ENCODE peak calls at places on chromosome 9, in four cellular contexts. U is HepG2, V is K562, W is GM12878. R is an unnamed sample.

GRCh38 chr9:69121155-69122085 is 52.7 kb upstream of the TJP2 start:
- DNase-seq in V (no peak), U (peak), W (no peak), R (peak)

GRCh38 chr9:106075991-106076390 is 381.6 kb downstream of the TMEM38B start:
- DNase-seq in W (no peak), V (no peak), U (no peak), R (no peak)

GRCh38 chr9:134742822-134743221 is 101.2 kb downstream of the COL5A1 start:
- DNase-seq in W (no peak), U (no peak), V (no peak), R (no peak)

GRCh38 chr9:3788211-3788610 is 262.4 kb upstream of the RFX3 start:
- DNase-seq in W (no peak), U (no peak), V (no peak), R (no peak)

GRCh38 chr9:27817747-27818146 is 244.5 kb upstream of the C9orf72 start:
- DNase-seq in W (no peak), V (no peak), U (no peak), R (no peak)

GRCh38 chr9:118459832-118460425 is 755.7 kb downstream of the TLR4 start:
- DNase-seq in U (no peak), V (no peak), W (no peak), R (no peak)

GRCh38 chr9:69104830-69105527 is 69.1 kb upstream of the TJP2 start:
- DNase-seq in U (peak), W (no peak), V (no peak), R (no peak)

GRCh38 chr9:1207681-1208080 is 157.5 kb downstream of the DMRT2 start:
- DNase-seq in W (no peak), V (no peak), U (no peak), R (no peak)

GRCh38 chr9:117314021-117314420 is 100.8 kb downstream of the ASTN2 start:
- DNase-seq in U (no peak), V (no peak), W (no peak), R (no peak)

GRCh38 chr9:112809351-112809848 is 58.8 kb downstream of the SNX30 start:
- DNase-seq in U (no peak), W (peak), V (no peak), R (peak)

GRCh38 chr9:133683494-133684460 is 47.6 kb downstream of the DBH start:
- DNase-seq in U (no peak), V (no peak), W (no peak), R (no peak)

GRCh38 chr9:13613296-13613695 is 333.8 kb upstream of the MPDZ start:
- DNase-seq in W (no peak), V (no peak), U (no peak), R (no peak)

GRCh38 chr9:71853084-71853483 is 57.9 kb downstream of the ABHD17B start:
- DNase-seq in W (no peak), V (no peak), U (no peak), R (no peak)

GRCh38 chr9:108620767-108621166 is 235.0 kb downstream of the ACTL7B start:
- DNase-seq in U (no peak), V (no peak), W (no peak), R (no peak)

GRCh38 chr9:100020121-100020780 is 78.5 kb downstream of the ERP44 start:
- DNase-seq in U (no peak), W (no peak), V (no peak), R (no peak)

GRCh38 chr9:37100317-37100716 is 20.1 kb upstream of the ZCCHC7 start:
- DNase-seq in W (no peak), U (no peak), V (no peak), R (no peak)

GRCh38 chr9:38018230-38018963 is 50.6 kb downstream of the SHB start:
- DNase-seq in W (no peak), U (peak), V (no peak), R (no peak)

GRCh38 chr9:90965141-90965910 is 163.7 kb downstream of the SYK start:
- DNase-seq in W (no peak), U (no peak), V (no peak), R (no peak)

GRCh38 chr9:134858051-134858841 is 22.4 kb upstream of the FCN2 start:
- DNase-seq in V (no peak), W (peak), U (no peak), R (peak)

GRCh38 chr9:121372563-121373400 is 2.7 kb upstream of the STOM start:
- DNase-seq in W (no peak), U (peak), V (peak), R (no peak)
- TF ChIP-seq POLR2A in W (no peak), U (no peak), V (no peak), R (no peak)

GRCh38 chr9:125246261-125246667 is 5.1 kb upstream of the HSPA5 start:
- DNase-seq in U (no peak), V (no peak), W (no peak), R (no peak)
- TF ChIP-seq TAF1 in U (no peak), V (no peak), W (no peak), R (no peak)

GRCh38 chr9:137423001-137423809 is at the start of the genes EXD3 and NOXA1:
- DNase-seq in W (peak), V (peak), U (peak), R (peak)

GRCh38 chr9:137426018-137426681 is 3.0 kb downstream of the NOXA1 start:
- DNase-seq in U (no peak), V (no peak), W (no peak), R (no peak)

GRCh38 chr9:137421838-137422667 is 909 bp downstream of the EXD3 start:
- DNase-seq in W (no peak), U (no peak), V (no peak), R (no peak)

GRCh38 chr9:137423810-137424291 is 658 bp downstream of the NOXA1 start:
- DNase-seq in U (no peak), W (no peak), V (peak), R (peak)

GRCh38 chr9:137422668-137423000 is 328 bp downstream of the EXD3 start:
- DNase-seq in U (no peak), W (no peak), V (peak), R (no peak)
- TF ChIP-seq POLR2A in U (no peak), W (no peak), V (peak), R (no peak)

GRCh38 chr9:129037767-129038098 is 1.3 kb downstream of the MIGA2 start:
- DNase-seq in V (no peak), U (no peak), W (no peak), R (no peak)

GRCh38 chr9:129038109-129038852 is 1.9 kb downstream of the MIGA2 start:
- DNase-seq in V (no peak), W (no peak), U (peak), R (no peak)

GRCh38 chr9:129042016-129042415 is 5.6 kb downstream of the MIGA2 start:
- DNase-seq in W (no peak), V (no peak), U (no peak), R (no peak)

GRCh38 chr9:129036923-129037766 is 719 bp downstream of the MIGA2 start:
- DNase-seq in V (peak), U (no peak), W (no peak), R (no peak)

GRCh38 chr9:129040113-129040643 is 3.8 kb downstream of the MIGA2 start:
- DNase-seq in U (no peak), V (peak), W (no peak), R (no peak)
- TF ChIP-seq TAF1 in U (no peak), V (no peak), W (no peak), R (no peak)

GRCh38 chr9:95512751-95513120 is 4.0 kb downstream of the PTCH1 start:
- DNase-seq in W (no peak), U (no peak), V (no peak), R (no peak)

GRCh38 chr9:95510610-95511231 is 6.0 kb downstream of the PTCH1 start:
- DNase-seq in U (peak), W (peak), V (peak), R (peak)

GRCh38 chr9:95511952-95512750 is 4.6 kb downstream of the PTCH1 start:
- DNase-seq in W (no peak), U (no peak), V (no peak), R (no peak)

GRCh38 chr9:95509851-95510529 is 6.8 kb downstream of the PTCH1 start:
- DNase-seq in W (no peak), U (no peak), V (no peak), R (no peak)

GRCh38 chr9:95511232-95511951 is 5.4 kb downstream of the PTCH1 start:
- DNase-seq in U (peak), W (no peak), V (no peak), R (no peak)
- TF ChIP-seq POLR2A in U (no peak), W (no peak), V (peak), R (no peak)